ENCODE peak calls at places on chromosome 12, in seven cellular contexts. One of them, this sample, is unnamed.

GRCh38 chr12:40330180-40330579 is 105.4 kb downstream of the LRRK2 start:
- DNase-seq in CD8-positive, alpha-beta T cell: no peak
- DNase-seq in suprapubic skin: no peak
- DNase-seq in transverse colon: no peak
- DNase-seq in A549: no peak
- DNase-seq in hepatocyte: no peak
- DNase-seq in IMR-90: no peak
- DNase-seq in this sample: no peak

GRCh38 chr12:130818381-130819247 is 20.4 kb downstream of the STX2 start:
- DNase-seq in CD8-positive, alpha-beta T cell: peak; percentile 82
- DNase-seq in suprapubic skin: no peak
- DNase-seq in transverse colon: peak; percentile 78
- DNase-seq in A549: peak; percentile 91
- DNase-seq in hepatocyte: peak; percentile 78
- DNase-seq in IMR-90: no peak
- DNase-seq in this sample: peak; percentile 79

GRCh38 chr12:49623142-49623899 is at the start of gene PRPF40B:
- DNase-seq in CD8-positive, alpha-beta T cell: peak; percentile 84
- DNase-seq in suprapubic skin: peak; percentile 91
- DNase-seq in transverse colon: peak; percentile 91
- DNase-seq in A549: peak; percentile 95
- DNase-seq in hepatocyte: peak; percentile 95
- DNase-seq in IMR-90: peak; percentile 73
- DNase-seq in this sample: peak; percentile 94

GRCh38 chr12:607541-608001 is 55.7 kb downstream of the NINJ2 start:
- DNase-seq in CD8-positive, alpha-beta T cell: no peak
- DNase-seq in suprapubic skin: no peak
- DNase-seq in transverse colon: no peak
- DNase-seq in A549: no peak
- DNase-seq in hepatocyte: no peak
- DNase-seq in IMR-90: no peak
- DNase-seq in this sample: no peak

GRCh38 chr12:1915082-1915968 is 3.1 kb downstream of the CACNA2D4 start:
- DNase-seq in CD8-positive, alpha-beta T cell: peak; percentile 26
- DNase-seq in suprapubic skin: no peak
- DNase-seq in transverse colon: no peak
- DNase-seq in A549: no peak
- DNase-seq in hepatocyte: peak; percentile 3
- DNase-seq in IMR-90: no peak
- DNase-seq in this sample: no peak

GRCh38 chr12:28191690-28192089 is 1.4 kb downstream of the CCDC91 start:
- DNase-seq in CD8-positive, alpha-beta T cell: peak; percentile 37
- DNase-seq in suprapubic skin: peak; percentile 48
- DNase-seq in transverse colon: peak; percentile 8
- DNase-seq in A549: peak; percentile 13
- DNase-seq in hepatocyte: no peak
- DNase-seq in IMR-90: peak; percentile 2
- DNase-seq in this sample: no peak

GRCh38 chr12:44497044-44497443 is 379.1 kb downstream of the NELL2 start:
- DNase-seq in CD8-positive, alpha-beta T cell: no peak
- DNase-seq in suprapubic skin: no peak
- DNase-seq in transverse colon: no peak
- DNase-seq in A549: no peak
- DNase-seq in hepatocyte: no peak
- DNase-seq in IMR-90: no peak
- DNase-seq in this sample: no peak

GRCh38 chr12:123479442-123480180 is 21.7 kb downstream of the SNRNP35 start:
- DNase-seq in CD8-positive, alpha-beta T cell: no peak
- DNase-seq in suprapubic skin: no peak
- DNase-seq in transverse colon: no peak
- DNase-seq in A549: no peak
- DNase-seq in hepatocyte: no peak
- DNase-seq in IMR-90: no peak
- DNase-seq in this sample: no peak

GRCh38 chr12:120453977-120454376 is 7.7 kb downstream of the GATC start:
- DNase-seq in CD8-positive, alpha-beta T cell: no peak
- DNase-seq in suprapubic skin: no peak
- DNase-seq in transverse colon: no peak
- DNase-seq in A549: peak; percentile 61
- DNase-seq in hepatocyte: no peak
- DNase-seq in IMR-90: peak; percentile 19
- DNase-seq in this sample: peak; percentile 21

GRCh38 chr12:55659486-55660385 is 23.0 kb downstream of the OR10P1 start:
- DNase-seq in CD8-positive, alpha-beta T cell: no peak
- DNase-seq in suprapubic skin: no peak
- DNase-seq in transverse colon: peak; percentile 28
- DNase-seq in A549: no peak
- DNase-seq in hepatocyte: no peak
- DNase-seq in IMR-90: peak; percentile 9
- DNase-seq in this sample: peak; percentile 52

GRCh38 chr12:64171715-64172114 is 50.4 kb downstream of the KICS2 start:
- DNase-seq in CD8-positive, alpha-beta T cell: no peak
- DNase-seq in suprapubic skin: no peak
- DNase-seq in transverse colon: no peak
- DNase-seq in A549: peak; percentile 24
- DNase-seq in hepatocyte: no peak
- DNase-seq in IMR-90: peak; percentile 67
- DNase-seq in this sample: no peak

GRCh38 chr12:79690606-79691298 is at the start of gene PAWR:
- DNase-seq in CD8-positive, alpha-beta T cell: peak; percentile 13
- DNase-seq in suprapubic skin: peak; percentile 70
- DNase-seq in transverse colon: peak; percentile 86
- DNase-seq in A549: peak; percentile 59
- DNase-seq in hepatocyte: peak; percentile 93
- DNase-seq in IMR-90: peak; percentile 66
- DNase-seq in this sample: peak; percentile 94

GRCh38 chr12:104168596-104168995 is 30.6 kb upstream of the NFYB start:
- DNase-seq in CD8-positive, alpha-beta T cell: no peak
- DNase-seq in suprapubic skin: no peak
- DNase-seq in transverse colon: no peak
- DNase-seq in A549: no peak
- DNase-seq in hepatocyte: no peak
- DNase-seq in IMR-90: no peak
- DNase-seq in this sample: no peak

GRCh38 chr12:3081886-3082285 is 4.7 kb downstream of the TSPAN9 start:
- DNase-seq in CD8-positive, alpha-beta T cell: no peak
- DNase-seq in suprapubic skin: no peak
- DNase-seq in transverse colon: no peak
- DNase-seq in A549: no peak
- DNase-seq in hepatocyte: no peak
- DNase-seq in IMR-90: peak; percentile 18
- DNase-seq in this sample: no peak

GRCh38 chr12:41605528-41606295 is 417.6 kb downstream of the PDZRN4 start:
- DNase-seq in CD8-positive, alpha-beta T cell: no peak
- DNase-seq in suprapubic skin: no peak
- DNase-seq in transverse colon: no peak
- DNase-seq in A549: no peak
- DNase-seq in hepatocyte: no peak
- DNase-seq in IMR-90: peak; percentile 1
- DNase-seq in this sample: no peak

GRCh38 chr12:91836696-91837095 is 308.9 kb downstream of the BTG1 start:
- DNase-seq in CD8-positive, alpha-beta T cell: no peak
- DNase-seq in suprapubic skin: no peak
- DNase-seq in transverse colon: no peak
- DNase-seq in A549: no peak
- DNase-seq in hepatocyte: no peak
- DNase-seq in IMR-90: no peak
- DNase-seq in this sample: no peak

GRCh38 chr12:49201595-49202295 is 12.9 kb upstream of the TUBA1A start:
- DNase-seq in CD8-positive, alpha-beta T cell: no peak
- DNase-seq in suprapubic skin: peak; percentile 44
- DNase-seq in transverse colon: no peak
- DNase-seq in A549: no peak
- DNase-seq in hepatocyte: peak; percentile 49
- DNase-seq in IMR-90: peak; percentile 70
- DNase-seq in this sample: peak; percentile 86

GRCh38 chr12:124586756-124587155 is 19.3 kb upstream of the NCOR2 start:
- DNase-seq in CD8-positive, alpha-beta T cell: no peak
- DNase-seq in suprapubic skin: no peak
- DNase-seq in transverse colon: no peak
- DNase-seq in A549: no peak
- DNase-seq in hepatocyte: peak; percentile 57
- DNase-seq in IMR-90: no peak
- DNase-seq in this sample: no peak

GRCh38 chr12:4607056-4607455 is 41.8 kb downstream of the AKAP3 start:
- DNase-seq in CD8-positive, alpha-beta T cell: no peak
- DNase-seq in suprapubic skin: no peak
- DNase-seq in transverse colon: no peak
- DNase-seq in A549: no peak
- DNase-seq in hepatocyte: peak; percentile 20
- DNase-seq in IMR-90: no peak
- DNase-seq in this sample: no peak

GRCh38 chr12:99455350-99456037 is 192.1 kb upstream of the GARIN6 start:
- DNase-seq in CD8-positive, alpha-beta T cell: no peak
- DNase-seq in suprapubic skin: no peak
- DNase-seq in transverse colon: no peak
- DNase-seq in A549: peak; percentile 6
- DNase-seq in hepatocyte: no peak
- DNase-seq in IMR-90: no peak
- DNase-seq in this sample: peak; percentile 7

GRCh38 chr12:78121969-78122610 is 291.4 kb downstream of the NAV3 start:
- DNase-seq in CD8-positive, alpha-beta T cell: no peak
- DNase-seq in suprapubic skin: no peak
- DNase-seq in transverse colon: no peak
- DNase-seq in A549: no peak
- DNase-seq in hepatocyte: peak; percentile 6
- DNase-seq in IMR-90: peak; percentile 28
- DNase-seq in this sample: no peak

GRCh38 chr12:82326905-82327503 is 31.2 kb downstream of the CCDC59 start:
- DNase-seq in CD8-positive, alpha-beta T cell: no peak
- DNase-seq in suprapubic skin: no peak
- DNase-seq in transverse colon: no peak
- DNase-seq in A549: peak; percentile 3
- DNase-seq in hepatocyte: peak; percentile 52
- DNase-seq in IMR-90: peak; percentile 28
- DNase-seq in this sample: peak; percentile 45

DNA sequence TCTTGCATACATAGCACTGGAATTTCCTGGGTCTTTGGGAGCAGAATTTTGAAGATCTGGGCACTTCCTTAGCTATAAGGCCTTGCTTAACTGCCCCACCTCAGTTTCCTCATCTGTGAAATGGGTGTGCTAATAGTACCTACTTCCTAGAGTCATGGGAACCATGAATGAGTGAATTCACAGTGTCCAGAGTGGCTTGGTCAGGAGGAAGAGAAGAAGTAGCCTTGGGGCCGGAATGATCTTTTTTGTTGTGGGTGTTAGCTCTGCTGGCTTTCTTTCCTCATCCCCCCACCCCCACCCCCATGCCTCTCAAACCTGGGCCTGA is 2.4 kb downstream of the SH2B3 start:
- DNase-seq in CD8-positive, alpha-beta T cell: no peak
- DNase-seq in suprapubic skin: no peak
- DNase-seq in transverse colon: no peak
- DNase-seq in A549: no peak
- DNase-seq in hepatocyte: no peak
- DNase-seq in IMR-90: no peak
- DNase-seq in this sample: no peak
- H3K27ac ChIP-seq in CD8-positive, alpha-beta T cell: no peak overlapping the region
- H3K27ac ChIP-seq in suprapubic skin: no peak overlapping the region
- H3K27ac ChIP-seq in transverse colon: peak overlapping the region; percentile 88
- H3K27ac ChIP-seq in A549: no peak overlapping the region
- H3K27ac ChIP-seq in hepatocyte: no peak overlapping the region
- H3K27ac ChIP-seq in IMR-90: no peak overlapping the region
- H3K27ac ChIP-seq in this sample: no peak overlapping the region

GRCh38 chr12:32454075-32454474 is 54.7 kb downstream of the FGD4 start:
- DNase-seq in CD8-positive, alpha-beta T cell: no peak
- DNase-seq in suprapubic skin: no peak
- DNase-seq in transverse colon: no peak
- DNase-seq in A549: peak; percentile 47
- DNase-seq in hepatocyte: peak; percentile 40
- DNase-seq in IMR-90: peak; percentile 67
- DNase-seq in this sample: peak; percentile 72
- TF ChIP-seq CTCF in CD8-positive, alpha-beta T cell: no peak
- TF ChIP-seq CTCF in suprapubic skin: no peak
- TF ChIP-seq CTCF in transverse colon: no peak
- TF ChIP-seq CTCF in A549: no peak
- TF ChIP-seq CTCF in hepatocyte: no peak
- TF ChIP-seq CTCF in IMR-90: no peak
- TF ChIP-seq CTCF in this sample: no peak

DNA sequence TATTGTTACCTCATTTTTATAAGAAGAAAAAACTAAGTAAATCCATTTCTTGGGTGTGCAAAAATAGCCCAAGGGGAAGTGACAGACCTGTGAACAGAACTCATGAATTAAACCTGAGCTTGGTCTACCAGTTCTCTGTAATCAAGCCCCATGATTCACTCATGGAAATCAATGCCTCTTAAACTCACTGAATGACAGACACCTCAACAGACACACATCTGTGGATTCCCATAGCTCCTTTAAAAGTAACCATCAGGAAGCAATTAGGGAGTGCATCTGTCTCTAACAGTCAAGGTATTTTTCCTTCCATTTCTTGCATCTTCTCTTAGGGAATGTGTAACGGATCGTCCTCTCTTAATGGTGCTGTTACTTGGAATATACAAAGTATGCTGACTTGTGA is 215.0 kb upstream of the EEA1 start:
- DNase-seq in CD8-positive, alpha-beta T cell: no peak
- DNase-seq in suprapubic skin: no peak
- DNase-seq in transverse colon: no peak
- DNase-seq in A549: no peak
- DNase-seq in hepatocyte: no peak
- DNase-seq in IMR-90: peak; percentile 15
- DNase-seq in this sample: no peak
- H3K27ac ChIP-seq in CD8-positive, alpha-beta T cell: no peak overlapping the region
- H3K27ac ChIP-seq in suprapubic skin: no peak overlapping the region
- H3K27ac ChIP-seq in transverse colon: no peak overlapping the region
- H3K27ac ChIP-seq in A549: no peak overlapping the region
- H3K27ac ChIP-seq in hepatocyte: no peak overlapping the region
- H3K27ac ChIP-seq in IMR-90: no peak overlapping the region
- H3K27ac ChIP-seq in this sample: no peak overlapping the region

DNA sequence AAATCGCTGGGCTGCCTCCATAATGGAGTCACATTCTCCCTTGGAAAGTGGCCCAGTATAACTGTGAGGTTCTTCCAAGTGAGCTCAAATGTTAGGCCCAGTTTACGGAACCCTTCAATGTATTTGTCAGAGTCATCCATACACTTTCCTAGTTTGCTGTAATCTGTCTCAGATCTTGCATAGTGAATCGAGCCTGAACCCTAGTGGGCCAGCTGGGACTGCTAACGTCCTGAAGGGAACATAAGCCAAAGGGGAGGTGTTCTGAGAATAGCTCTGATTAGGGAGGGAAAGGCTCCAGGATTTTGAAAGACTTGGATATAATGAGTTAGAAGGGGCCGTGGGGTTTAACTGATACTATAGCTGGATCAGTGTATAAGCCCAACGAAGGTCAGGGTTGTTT is 406.3 kb downstream of the SLC6A15 start:
- DNase-seq in CD8-positive, alpha-beta T cell: no peak
- DNase-seq in suprapubic skin: no peak
- DNase-seq in transverse colon: no peak
- DNase-seq in A549: no peak
- DNase-seq in hepatocyte: no peak
- DNase-seq in IMR-90: no peak
- DNase-seq in this sample: no peak
- TF ChIP-seq CTCF in CD8-positive, alpha-beta T cell: no peak
- TF ChIP-seq CTCF in suprapubic skin: no peak
- TF ChIP-seq CTCF in transverse colon: no peak
- TF ChIP-seq CTCF in A549: no peak
- TF ChIP-seq CTCF in hepatocyte: no peak
- TF ChIP-seq CTCF in IMR-90: no peak
- TF ChIP-seq CTCF in this sample: no peak

DNA sequence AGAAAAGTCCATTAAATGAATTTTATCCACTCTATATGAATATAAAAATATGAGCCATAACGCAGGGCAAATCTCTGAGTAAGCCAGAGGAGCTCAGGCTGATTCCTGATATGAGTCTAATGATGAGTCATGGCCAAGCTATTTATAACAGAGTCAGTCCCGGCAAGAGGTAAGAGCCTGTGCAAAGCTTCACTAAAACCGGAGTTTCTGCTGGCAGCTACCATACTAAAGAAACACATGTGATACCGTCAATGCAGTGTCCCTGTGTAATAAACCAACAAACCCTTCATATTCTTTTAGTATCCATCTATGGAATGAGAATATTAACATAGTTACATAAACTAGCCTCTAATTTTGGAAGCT is 319.4 kb downstream of the KCNC2 start:
- DNase-seq in CD8-positive, alpha-beta T cell: no peak
- DNase-seq in suprapubic skin: no peak
- DNase-seq in transverse colon: no peak
- DNase-seq in A549: peak; percentile 49
- DNase-seq in hepatocyte: peak; percentile 87
- DNase-seq in IMR-90: peak; percentile 92
- DNase-seq in this sample: peak; percentile 71
- H3K27ac ChIP-seq in CD8-positive, alpha-beta T cell: no peak overlapping the region
- H3K27ac ChIP-seq in suprapubic skin: no peak overlapping the region
- H3K27ac ChIP-seq in transverse colon: no peak overlapping the region
- H3K27ac ChIP-seq in A549: peak overlapping the region; percentile 92
- H3K27ac ChIP-seq in hepatocyte: peak overlapping the region; percentile 56
- H3K27ac ChIP-seq in IMR-90: no peak overlapping the region
- H3K27ac ChIP-seq in this sample: no peak overlapping the region